ENCODE peak calls at places on chromosomes 7 and 10, in ten cellular contexts. U is right atrium auricular region; A is HT-29; Z is Ammon's horn; J is activated CD8-positive, alpha-beta T cell treated with anti-CD3 and anti-CD28 coated beads for 36 hours; O is heart left ventricle; G is mesenteric fat pad; N is HS-27A; C is lower lobe of right lung; T is NCI-H1092. R is an unnamed sample.
A peak's percentile ranks its signal among the peaks of the same experiment; 100 is the strongest.

GRCh38 chr10:17758200-17758599 is 6.2 kb downstream of the TMEM236 start:
- DNase-seq in U (no peak), A (no peak), Z (no peak), J (no peak), O (no peak), G (no peak), N (no peak), C (no peak), T (no peak), R (no peak)

GRCh38 chr7:137986252-137987010 is 15.5 kb downstream of the CREB3L2 start:
- DNase-seq in U (peak; percentile 82), A (no peak), Z (no peak), J (no peak), O (no peak), G (no peak), N (no peak), C (no peak), T (no peak), R (no peak)

GRCh38 chr10:123270221-123270620 is 116.0 kb downstream of the BUB3 start:
- DNase-seq in U (no peak), A (no peak), Z (no peak), J (no peak), O (no peak), G (no peak), N (peak; percentile 30), C (no peak), T (no peak), R (no peak)

GRCh38 chr7:4683043-4683883 is 1.2 kb downstream of the FOXK1 start:
- DNase-seq in U (no peak), A (peak; percentile 31), Z (no peak), J (peak; percentile 37), O (peak; percentile 55), G (no peak), N (no peak), C (peak; percentile 54), T (no peak), R (no peak)

GRCh38 chr7:148611692-148612091 is 21.1 kb downstream of the C7orf33 start:
- DNase-seq in U (no peak), A (peak; percentile 14), Z (no peak), J (no peak), O (no peak), G (no peak), N (no peak), C (no peak), T (no peak), R (no peak)

GRCh38 chr7:20170626-20171025 is 46.6 kb downstream of the MACC1 start:
- DNase-seq in U (no peak), A (no peak), Z (no peak), J (no peak), O (no peak), G (no peak), N (no peak), C (no peak), T (no peak), R (no peak)

GRCh38 chr10:75658496-75658895 is 227.1 kb downstream of the LRMDA start:
- DNase-seq in U (no peak), A (no peak), Z (no peak), J (no peak), O (no peak), G (no peak), N (no peak), C (no peak), T (no peak), R (no peak)

GRCh38 chr7:102120666-102121065 is 166.0 kb upstream of the SH2B2 start:
- DNase-seq in U (no peak), A (no peak), Z (no peak), J (no peak), O (no peak), G (no peak), N (no peak), C (no peak), T (no peak), R (no peak)

GRCh38 chr7:29500719-29501118 is 62.9 kb upstream of the PRR15 start:
- DNase-seq in U (no peak), A (no peak), Z (no peak), J (no peak), O (no peak), G (no peak), N (no peak), C (no peak), T (no peak), R (no peak)

GRCh38 chr10:132850896-132851295 is 64.9 kb upstream of the NKX6-2 start:
- DNase-seq in U (no peak), A (no peak), Z (no peak), J (no peak), O (no peak), G (peak; percentile 87), N (no peak), C (no peak), T (no peak), R (no peak)

GRCh38 chr7:112167144-112167543 is 39.1 kb downstream of the DOCK4 start:
- DNase-seq in U (no peak), A (no peak), Z (peak; percentile 57), J (no peak), O (no peak), G (no peak), N (no peak), C (no peak), T (no peak), R (no peak)

GRCh38 chr7:43763183-43763582 is 4.7 kb downstream of the BLVRA start:
- DNase-seq in U (no peak), A (no peak), Z (no peak), J (no peak), O (no peak), G (peak; percentile 77), N (no peak), C (no peak), T (no peak), R (no peak)

GRCh38 chr7:75892634-75893272 is 13.9 kb downstream of the RHBDD2 start:
- DNase-seq in U (peak; percentile 81), A (peak; percentile 73), Z (no peak), J (no peak), O (peak; percentile 51), G (no peak), N (no peak), C (peak; percentile 90), T (no peak), R (no peak)

GRCh38 chr10:128780379-128780778 is 654.2 kb upstream of the MKI67 start:
- DNase-seq in U (no peak), A (no peak), Z (no peak), J (no peak), O (no peak), G (no peak), N (no peak), C (no peak), T (no peak), R (no peak)

GRCh38 chr7:12549106-12549505 is 21.4 kb upstream of the SCIN start:
- DNase-seq in U (no peak), A (no peak), Z (no peak), J (no peak), O (no peak), G (no peak), N (no peak), C (no peak), T (no peak), R (no peak)

GRCh38 chr7:36137754-36138153 is 15.3 kb upstream of the EEPD1 start:
- DNase-seq in U (no peak), A (no peak), Z (no peak), J (no peak), O (no peak), G (no peak), N (no peak), C (no peak), T (no peak), R (no peak)

GRCh38 chr10:30637881-30638467 is 8.4 kb upstream of the LYZL2 start:
- DNase-seq in U (no peak), A (peak; percentile 16), Z (peak; percentile 70), J (peak; percentile 41), O (no peak), G (no peak), N (peak; percentile 38), C (no peak), T (no peak), R (no peak)

GRCh38 chr10:50516161-50516560 is 107.6 kb downstream of the SGMS1 start:
- DNase-seq in U (no peak), A (no peak), Z (no peak), J (no peak), O (no peak), G (no peak), N (no peak), C (no peak), T (no peak), R (no peak)

GRCh38 chr10:79209340-79209739 is 137.9 kb upstream of the PPIF start:
- DNase-seq in U (no peak), A (no peak), Z (no peak), J (no peak), O (no peak), G (no peak), N (no peak), C (no peak), T (no peak), R (no peak)

GRCh38 chr7:64890761-64891666 is 12.1 kb upstream of the ZNF273 start:
- DNase-seq in U (no peak), A (no peak), Z (no peak), J (no peak), O (no peak), G (no peak), N (no peak), C (no peak), T (no peak), R (no peak)

GRCh38 chr7:37092548-37092947 is 356.1 kb downstream of the ELMO1 start:
- DNase-seq in U (no peak), A (no peak), Z (peak; percentile 43), J (no peak), O (no peak), G (no peak), N (no peak), C (peak; percentile 53), T (no peak), R (no peak)

GRCh38 chr10:83075395-83076072 is 1063.8 kb upstream of the GHITM start:
- DNase-seq in U (no peak), A (no peak), Z (no peak), J (no peak), O (no peak), G (no peak), N (no peak), C (no peak), T (peak; percentile 9), R (no peak)

GRCh38 chr10:104707602-104708160 is 66.6 kb downstream of the SORCS3 start:
- DNase-seq in U (no peak), A (no peak), Z (no peak), J (no peak), O (no peak), G (no peak), N (no peak), C (no peak), T (no peak), R (no peak)

GRCh38 chr7:29488977-29489376 is 74.7 kb upstream of the PRR15 start:
- DNase-seq in U (no peak), A (no peak), Z (no peak), J (no peak), O (no peak), G (no peak), N (peak; percentile 52), C (no peak), T (no peak), R (no peak)

GRCh38 chr10:59954296-59954695 is 47.9 kb upstream of the CCDC6 start:
- DNase-seq in U (no peak), A (no peak), Z (no peak), J (no peak), O (no peak), G (no peak), N (no peak), C (no peak), T (no peak), R (no peak)